ENCODE peak calls at places on chromosomes 3 and 15, in five cellular contexts. One of them, this sample, is unnamed.

GRCh38 chr3:172915911-172916514 is 165.5 kb downstream of the ECT2 start:
- DNase-seq in nephron progenitor cell: no peak
- DNase-seq in CD8-positive, alpha-beta T cell: no peak
- DNase-seq in HT-29: no peak
- DNase-seq in Panc1: no peak
- DNase-seq in this sample: no peak

GRCh38 chr15:65981837-65982696 is 112.8 kb downstream of the RAB11A start:
- DNase-seq in nephron progenitor cell: peak; percentile 70
- DNase-seq in CD8-positive, alpha-beta T cell: peak; percentile 70
- DNase-seq in HT-29: peak; percentile 51
- DNase-seq in Panc1: no peak
- DNase-seq in this sample: no peak

GRCh38 chr3:177855021-177855420 is 657.7 kb upstream of the TBL1XR1 start:
- DNase-seq in nephron progenitor cell: no peak
- DNase-seq in CD8-positive, alpha-beta T cell: no peak
- DNase-seq in HT-29: no peak
- DNase-seq in Panc1: no peak
- DNase-seq in this sample: peak; percentile 23

GRCh38 chr15:56473017-56473416 is 8.1 kb upstream of the MNS1 start:
- DNase-seq in nephron progenitor cell: no peak
- DNase-seq in CD8-positive, alpha-beta T cell: no peak
- DNase-seq in HT-29: no peak
- DNase-seq in Panc1: no peak
- DNase-seq in this sample: no peak

GRCh38 chr3:39752751-39753150 is 56.7 kb upstream of the MYRIP start:
- DNase-seq in nephron progenitor cell: no peak
- DNase-seq in CD8-positive, alpha-beta T cell: no peak
- DNase-seq in HT-29: no peak
- DNase-seq in Panc1: no peak
- DNase-seq in this sample: peak; percentile 10

GRCh38 chr3:69787436-69788168 is 48.3 kb downstream of the MITF start:
- DNase-seq in nephron progenitor cell: no peak
- DNase-seq in CD8-positive, alpha-beta T cell: no peak
- DNase-seq in HT-29: no peak
- DNase-seq in Panc1: no peak
- DNase-seq in this sample: peak; percentile 88

GRCh38 chr3:149023951-149024350 is 32.6 kb downstream of the GYG1 start:
- DNase-seq in nephron progenitor cell: no peak
- DNase-seq in CD8-positive, alpha-beta T cell: no peak
- DNase-seq in HT-29: no peak
- DNase-seq in Panc1: no peak
- DNase-seq in this sample: peak; percentile 23

GRCh38 chr3:177141471-177141870 is 55.8 kb downstream of the TBL1XR1 start:
- DNase-seq in nephron progenitor cell: no peak
- DNase-seq in CD8-positive, alpha-beta T cell: no peak
- DNase-seq in HT-29: no peak
- DNase-seq in Panc1: no peak
- DNase-seq in this sample: no peak

GRCh38 chr3:55482496-55483195 is 4.5 kb downstream of the WNT5A start:
- DNase-seq in nephron progenitor cell: peak; percentile 63
- DNase-seq in CD8-positive, alpha-beta T cell: no peak
- DNase-seq in HT-29: no peak
- DNase-seq in Panc1: no peak
- DNase-seq in this sample: peak; percentile 85

GRCh38 chr3:172685331-172686214 is 25.3 kb downstream of the NCEH1 start:
- DNase-seq in nephron progenitor cell: no peak
- DNase-seq in CD8-positive, alpha-beta T cell: no peak
- DNase-seq in HT-29: peak; percentile 24
- DNase-seq in Panc1: no peak
- DNase-seq in this sample: peak; percentile 47

GRCh38 chr15:100914876-100915275 is 4.3 kb upstream of the LRRK1 start:
- DNase-seq in nephron progenitor cell: no peak
- DNase-seq in CD8-positive, alpha-beta T cell: no peak
- DNase-seq in HT-29: peak; percentile 47
- DNase-seq in Panc1: no peak
- DNase-seq in this sample: peak; percentile 39

GRCh38 chr3:197795200-197795599 is 4.1 kb downstream of the LRCH3 start:
- DNase-seq in nephron progenitor cell: no peak
- DNase-seq in CD8-positive, alpha-beta T cell: no peak
- DNase-seq in HT-29: no peak
- DNase-seq in Panc1: no peak
- DNase-seq in this sample: peak; percentile 63

GRCh38 chr3:172746476-172746875 is 4.0 kb upstream of the ECT2 start:
- DNase-seq in nephron progenitor cell: no peak
- DNase-seq in CD8-positive, alpha-beta T cell: no peak
- DNase-seq in HT-29: no peak
- DNase-seq in Panc1: no peak
- DNase-seq in this sample: peak; percentile 45

GRCh38 chr15:33226559-33227181 is 32.2 kb upstream of the FMN1 start:
- DNase-seq in nephron progenitor cell: no peak
- DNase-seq in CD8-positive, alpha-beta T cell: peak; percentile 58
- DNase-seq in HT-29: peak; percentile 57
- DNase-seq in Panc1: no peak
- DNase-seq in this sample: peak; percentile 53

GRCh38 chr15:58528197-58528870 is 96.5 kb downstream of the LIPC start:
- DNase-seq in nephron progenitor cell: no peak
- DNase-seq in CD8-positive, alpha-beta T cell: no peak
- DNase-seq in HT-29: peak; percentile 69
- DNase-seq in Panc1: no peak
- DNase-seq in this sample: peak; percentile 80

GRCh38 chr15:62647195-62647865 is 395.2 kb upstream of the TPM1 start:
- DNase-seq in nephron progenitor cell: no peak
- DNase-seq in CD8-positive, alpha-beta T cell: no peak
- DNase-seq in HT-29: peak; percentile 63
- DNase-seq in Panc1: peak; percentile 86
- DNase-seq in this sample: peak; percentile 85

GRCh38 chr3:126417461-126418255 is 22.9 kb downstream of the CFAP100 start:
- DNase-seq in nephron progenitor cell: no peak
- DNase-seq in CD8-positive, alpha-beta T cell: no peak
- DNase-seq in HT-29: no peak
- DNase-seq in Panc1: no peak
- DNase-seq in this sample: no peak

GRCh38 chr15:98051734-98052133 is 91.2 kb downstream of the ARRDC4 start:
- DNase-seq in nephron progenitor cell: no peak
- DNase-seq in CD8-positive, alpha-beta T cell: no peak
- DNase-seq in HT-29: no peak
- DNase-seq in Panc1: no peak
- DNase-seq in this sample: no peak

GRCh38 chr15:50144342-50145120 is 25.5 kb upstream of the ATP8B4 start:
- DNase-seq in nephron progenitor cell: no peak
- DNase-seq in CD8-positive, alpha-beta T cell: no peak
- DNase-seq in HT-29: no peak
- DNase-seq in Panc1: no peak
- DNase-seq in this sample: no peak